ENCODE peak calls at places on chromosomes 6 and 20, in six cellular contexts. One of them, this sample, is unnamed.

GRCh38 chr20:59051666-59052065 is 9.1 kb upstream of the PRELID3B start:
- DNase-seq in astrocyte of the spinal cord: no peak
- DNase-seq in HFF-Myc: no peak
- DNase-seq in ascending aorta: no peak
- DNase-seq in tibial artery: no peak
- DNase-seq in Peyer's patch: no peak
- DNase-seq in this sample: no peak

GRCh38 chr20:61259741-61260140 is 7.7 kb downstream of the CDH4 start:
- DNase-seq in astrocyte of the spinal cord: no peak
- DNase-seq in HFF-Myc: no peak
- DNase-seq in ascending aorta: no peak
- DNase-seq in tibial artery: no peak
- DNase-seq in Peyer's patch: no peak
- DNase-seq in this sample: no peak

GRCh38 chr6:147389463-147389862 is 119.0 kb upstream of the SAMD5 start:
- DNase-seq in astrocyte of the spinal cord: no peak
- DNase-seq in HFF-Myc: no peak
- DNase-seq in ascending aorta: no peak
- DNase-seq in tibial artery: no peak
- DNase-seq in Peyer's patch: no peak
- DNase-seq in this sample: no peak

GRCh38 chr20:25296094-25297093 is 48.5 kb downstream of the PYGB start:
- DNase-seq in astrocyte of the spinal cord: no peak
- DNase-seq in HFF-Myc: no peak
- DNase-seq in ascending aorta: no peak
- DNase-seq in tibial artery: no peak
- DNase-seq in Peyer's patch: peak
- DNase-seq in this sample: no peak

GRCh38 chr6:125732398-125732797 is 17.0 kb upstream of the HEY2 start:
- DNase-seq in astrocyte of the spinal cord: no peak
- DNase-seq in HFF-Myc: no peak
- DNase-seq in ascending aorta: no peak
- DNase-seq in tibial artery: no peak
- DNase-seq in Peyer's patch: no peak
- DNase-seq in this sample: no peak

GRCh38 chr6:106910999-106911949 is 63.3 kb downstream of the CD24 start:
- DNase-seq in astrocyte of the spinal cord: no peak
- DNase-seq in HFF-Myc: no peak
- DNase-seq in ascending aorta: no peak
- DNase-seq in tibial artery: no peak
- DNase-seq in Peyer's patch: no peak
- DNase-seq in this sample: no peak

GRCh38 chr20:11274137-11274536 is 600.3 kb upstream of the JAG1 start:
- DNase-seq in astrocyte of the spinal cord: peak
- DNase-seq in HFF-Myc: peak
- DNase-seq in ascending aorta: peak
- DNase-seq in tibial artery: peak
- DNase-seq in Peyer's patch: peak
- DNase-seq in this sample: no peak

GRCh38 chr6:45491874-45492273 is 114.1 kb upstream of the SUPT3H start:
- DNase-seq in astrocyte of the spinal cord: no peak
- DNase-seq in HFF-Myc: no peak
- DNase-seq in ascending aorta: no peak
- DNase-seq in tibial artery: no peak
- DNase-seq in Peyer's patch: no peak
- DNase-seq in this sample: no peak

DNA sequence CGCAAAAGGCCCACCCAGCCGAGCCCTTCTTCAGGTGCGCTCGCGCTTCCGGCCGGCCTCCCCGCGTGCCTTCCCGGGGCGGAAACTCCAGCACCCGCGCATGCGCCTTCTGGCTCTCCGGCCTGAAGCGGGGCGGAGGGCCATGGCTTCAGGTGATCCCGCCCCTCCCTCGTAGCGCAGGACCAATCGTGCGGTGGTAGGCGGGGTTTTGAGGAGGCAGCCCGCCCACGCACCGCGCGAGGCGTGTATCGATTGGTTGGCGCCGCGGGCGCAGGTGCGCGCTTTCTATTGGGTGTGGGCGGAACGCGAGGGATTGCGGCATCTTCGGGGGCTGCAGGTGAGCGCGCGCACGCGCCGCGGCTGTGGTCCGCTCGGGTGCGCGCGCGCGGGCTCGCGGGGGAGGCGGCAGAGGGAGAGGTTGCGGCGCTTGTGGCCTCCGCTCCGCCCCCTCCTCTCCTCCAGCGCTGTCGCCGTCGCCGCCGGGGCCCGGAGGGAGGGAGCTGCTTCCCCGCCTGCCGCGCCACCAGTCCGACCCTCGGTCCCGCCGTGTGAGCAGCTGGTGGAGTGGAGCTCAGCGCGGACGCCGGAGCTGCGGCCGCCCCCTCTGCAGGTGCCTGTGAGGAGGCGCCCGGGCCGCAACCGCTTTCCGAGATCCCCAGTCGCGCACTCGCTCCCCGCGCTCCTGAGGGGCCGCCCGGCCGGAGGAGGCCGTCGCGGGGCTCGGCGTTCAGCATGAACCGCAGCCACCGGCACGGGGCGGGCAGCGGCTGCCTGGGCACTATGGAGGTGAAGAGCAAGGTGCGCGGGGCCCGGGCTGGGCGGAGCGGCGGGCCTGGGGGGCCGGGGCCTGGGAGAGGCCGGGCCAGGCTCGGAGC is at the start of gene PARD6B:
- DNase-seq in astrocyte of the spinal cord: peak
- DNase-seq in HFF-Myc: peak
- DNase-seq in ascending aorta: peak
- DNase-seq in tibial artery: peak
- DNase-seq in Peyer's patch: peak
- DNase-seq in this sample: peak
- TF ChIP-seq CTCF in astrocyte of the spinal cord: no peak
- TF ChIP-seq CTCF in HFF-Myc: no peak
- TF ChIP-seq CTCF in ascending aorta: no peak
- TF ChIP-seq CTCF in tibial artery: no peak
- TF ChIP-seq CTCF in Peyer's patch: peak
- TF ChIP-seq CTCF in this sample: no peak

GRCh38 chr20:54209216-54209813 is 1.4 kb downstream of the PFDN4 start:
- DNase-seq in astrocyte of the spinal cord: no peak
- DNase-seq in HFF-Myc: no peak
- DNase-seq in ascending aorta: no peak
- DNase-seq in tibial artery: no peak
- DNase-seq in Peyer's patch: no peak
- DNase-seq in this sample: no peak
- TF ChIP-seq CTCF in astrocyte of the spinal cord: no peak
- TF ChIP-seq CTCF in HFF-Myc: no peak
- TF ChIP-seq CTCF in ascending aorta: no peak
- TF ChIP-seq CTCF in tibial artery: no peak
- TF ChIP-seq CTCF in Peyer's patch: no peak
- TF ChIP-seq CTCF in this sample: no peak

GRCh38 chr6:15512126-15512525 is 150.7 kb downstream of the DTNBP1 start:
- DNase-seq in astrocyte of the spinal cord: no peak
- DNase-seq in HFF-Myc: no peak
- DNase-seq in ascending aorta: no peak
- DNase-seq in tibial artery: no peak
- DNase-seq in Peyer's patch: no peak
- DNase-seq in this sample: no peak
- TF ChIP-seq CTCF in astrocyte of the spinal cord: peak
- TF ChIP-seq CTCF in HFF-Myc: peak
- TF ChIP-seq CTCF in ascending aorta: no peak
- TF ChIP-seq CTCF in tibial artery: no peak
- TF ChIP-seq CTCF in Peyer's patch: no peak
- TF ChIP-seq CTCF in this sample: no peak

GRCh38 chr20:45987108-45987780 is 15.2 kb upstream of the ZNF335 start:
- DNase-seq in astrocyte of the spinal cord: peak
- DNase-seq in HFF-Myc: no peak
- DNase-seq in ascending aorta: no peak
- DNase-seq in tibial artery: peak
- DNase-seq in Peyer's patch: peak
- DNase-seq in this sample: no peak

GRCh38 chr20:45981261-45981660 is 9.3 kb upstream of the ZNF335 start:
- DNase-seq in astrocyte of the spinal cord: no peak
- DNase-seq in HFF-Myc: no peak
- DNase-seq in ascending aorta: peak
- DNase-seq in tibial artery: no peak
- DNase-seq in Peyer's patch: no peak
- DNase-seq in this sample: no peak

GRCh38 chr20:45983279-45983743 is 11.3 kb upstream of the ZNF335 start:
- DNase-seq in astrocyte of the spinal cord: no peak
- DNase-seq in HFF-Myc: no peak
- DNase-seq in ascending aorta: no peak
- DNase-seq in tibial artery: no peak
- DNase-seq in Peyer's patch: no peak
- DNase-seq in this sample: no peak

GRCh38 chr20:45985573-45985972 is 13.6 kb upstream of the ZNF335 start:
- DNase-seq in astrocyte of the spinal cord: no peak
- DNase-seq in HFF-Myc: no peak
- DNase-seq in ascending aorta: no peak
- DNase-seq in tibial artery: no peak
- DNase-seq in Peyer's patch: no peak
- DNase-seq in this sample: no peak
- TF ChIP-seq CTCF in astrocyte of the spinal cord: peak
- TF ChIP-seq CTCF in HFF-Myc: peak
- TF ChIP-seq CTCF in ascending aorta: no peak
- TF ChIP-seq CTCF in tibial artery: no peak
- TF ChIP-seq CTCF in Peyer's patch: no peak
- TF ChIP-seq CTCF in this sample: no peak

GRCh38 chr6:55180258-55180657 is 5.9 kb downstream of the HCRTR2 start:
- DNase-seq in astrocyte of the spinal cord: no peak
- DNase-seq in HFF-Myc: no peak
- DNase-seq in ascending aorta: no peak
- DNase-seq in tibial artery: no peak
- DNase-seq in Peyer's patch: no peak
- DNase-seq in this sample: no peak

GRCh38 chr6:55175078-55175777 is 913 bp downstream of the HCRTR2 start:
- DNase-seq in astrocyte of the spinal cord: no peak
- DNase-seq in HFF-Myc: no peak
- DNase-seq in ascending aorta: no peak
- DNase-seq in tibial artery: no peak
- DNase-seq in Peyer's patch: no peak
- DNase-seq in this sample: no peak

GRCh38 chr6:55176958-55177357 is 2.6 kb downstream of the HCRTR2 start:
- DNase-seq in astrocyte of the spinal cord: peak
- DNase-seq in HFF-Myc: no peak
- DNase-seq in ascending aorta: no peak
- DNase-seq in tibial artery: no peak
- DNase-seq in Peyer's patch: no peak
- DNase-seq in this sample: no peak

GRCh38 chr6:55174211-55175013 is at the start of gene HCRTR2:
- DNase-seq in astrocyte of the spinal cord: no peak
- DNase-seq in HFF-Myc: no peak
- DNase-seq in ascending aorta: no peak
- DNase-seq in tibial artery: no peak
- DNase-seq in Peyer's patch: no peak
- DNase-seq in this sample: no peak

DNA sequence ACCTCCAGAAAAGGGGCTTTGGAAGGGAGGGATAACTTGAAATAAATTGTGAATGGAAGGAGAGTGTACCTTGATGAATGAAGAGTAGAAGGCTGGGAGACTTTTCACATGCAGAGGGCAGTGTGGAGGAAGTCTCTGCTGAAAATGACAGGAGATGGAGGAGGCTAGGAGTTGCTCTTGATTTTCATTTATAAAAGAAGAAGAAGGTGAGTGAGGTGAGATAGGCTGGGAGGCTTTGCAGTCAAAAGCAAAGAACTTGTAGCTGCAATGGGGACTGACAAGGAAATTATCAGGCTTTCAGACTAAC is 1.4 kb downstream of the HCRTR2 start:
- DNase-seq in astrocyte of the spinal cord: no peak
- DNase-seq in HFF-Myc: no peak
- DNase-seq in ascending aorta: no peak
- DNase-seq in tibial artery: no peak
- DNase-seq in Peyer's patch: no peak
- DNase-seq in this sample: no peak
- TF ChIP-seq CTCF in astrocyte of the spinal cord: no peak
- TF ChIP-seq CTCF in HFF-Myc: no peak
- TF ChIP-seq CTCF in ascending aorta: no peak
- TF ChIP-seq CTCF in tibial artery: no peak
- TF ChIP-seq CTCF in Peyer's patch: no peak
- TF ChIP-seq CTCF in this sample: no peak

DNA sequence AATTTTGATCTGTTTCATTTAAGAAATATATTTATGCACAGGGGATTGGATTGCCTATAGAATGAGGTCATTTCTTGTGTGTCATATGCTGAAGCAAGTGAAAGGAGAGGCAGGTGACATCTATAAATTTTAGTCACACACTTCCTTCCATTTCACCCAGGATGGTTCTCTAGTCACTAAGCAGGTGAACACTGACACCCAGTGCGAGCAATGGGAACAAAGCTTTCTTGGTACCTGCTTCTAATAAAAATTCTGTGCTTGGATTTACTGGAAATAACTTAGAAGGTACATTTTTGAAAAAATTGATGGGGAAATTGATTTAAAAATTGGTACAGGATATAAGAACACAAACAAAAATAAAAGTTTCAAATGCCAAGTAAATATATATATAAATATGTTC is 66.9 kb upstream of the MC3R start:
- DNase-seq in astrocyte of the spinal cord: no peak
- DNase-seq in HFF-Myc: no peak
- DNase-seq in ascending aorta: no peak
- DNase-seq in tibial artery: no peak
- DNase-seq in Peyer's patch: no peak
- DNase-seq in this sample: no peak
- TF ChIP-seq CTCF in astrocyte of the spinal cord: no peak
- TF ChIP-seq CTCF in HFF-Myc: no peak
- TF ChIP-seq CTCF in ascending aorta: peak
- TF ChIP-seq CTCF in tibial artery: peak
- TF ChIP-seq CTCF in Peyer's patch: peak
- TF ChIP-seq CTCF in this sample: no peak

GRCh38 chr20:5191829-5192569 is 65.2 kb downstream of the CDS2 start:
- DNase-seq in astrocyte of the spinal cord: peak
- DNase-seq in HFF-Myc: peak
- DNase-seq in ascending aorta: no peak
- DNase-seq in tibial artery: no peak
- DNase-seq in Peyer's patch: peak
- DNase-seq in this sample: no peak
- TF ChIP-seq CTCF in astrocyte of the spinal cord: peak
- TF ChIP-seq CTCF in HFF-Myc: peak
- TF ChIP-seq CTCF in ascending aorta: peak
- TF ChIP-seq CTCF in tibial artery: peak
- TF ChIP-seq CTCF in Peyer's patch: peak
- TF ChIP-seq CTCF in this sample: peak

This sample was measured in thoracic aorta.